ENCODE peak calls at places on chromosomes 12 and 14, in five cellular contexts. R is K562, C is GM12878, A is GM12892, W is HepG2. E is an unnamed sample.
A peak's percentile ranks its signal among the peaks of the same experiment; 100 is the strongest.

GRCh38 chr12:104694711-104695110 is 238.0 kb downstream of the CHST11 start:
- DNase-seq in C (no peak), R (no peak), A (no peak), W (no peak), E (no peak)

GRCh38 chr14:95339301-95339865 is 19.7 kb upstream of the CLMN start:
- DNase-seq in W (peak; percentile 66), C (no peak), A (no peak), R (no peak), E (no peak)

GRCh38 chr12:13425766-13426165 is 229.2 kb downstream of the EMP1 start:
- DNase-seq in R (no peak), A (no peak), W (no peak), C (no peak), E (no peak)

GRCh38 chr12:66048843-66049537 is 81.6 kb downstream of the LLPH start:
- DNase-seq in W (peak; percentile 98), A (no peak), C (no peak), R (no peak), E (no peak)

GRCh38 chr12:57560516-57560915 is 10.7 kb downstream of the KIF5A start:
- DNase-seq in R (no peak), A (no peak), W (no peak), C (no peak), E (no peak)

GRCh38 chr12:71878208-71878607 is 38.6 kb downstream of the TBC1D15 start:
- DNase-seq in A (no peak), C (no peak), R (no peak), W (no peak), E (no peak)

GRCh38 chr12:43776498-43776897 is 17.7 kb downstream of the IRAK4 start:
- DNase-seq in W (peak; percentile 44), R (no peak), A (no peak), C (no peak), E (peak; percentile 11)

GRCh38 chr12:29159690-29160089 is 10.6 kb downstream of the FAR2 start:
- DNase-seq in R (no peak), A (no peak), C (no peak), W (no peak), E (no peak)

GRCh38 chr12:114013601-114014345 is 47.6 kb upstream of the RBM19 start:
- DNase-seq in W (peak; percentile 39), C (no peak), A (no peak), R (peak; percentile 36), E (no peak)

GRCh38 chr14:97723834-97724770 is 926.9 kb downstream of the VRK1 start:
- DNase-seq in R (no peak), W (no peak), C (no peak), A (no peak), E (no peak)

GRCh38 chr14:25050494-25051170 is 685 bp upstream of the STXBP6 start:
- DNase-seq in W (no peak), A (no peak), R (no peak), C (no peak), E (no peak)

GRCh38 chr12:45296046-45296586 is 80.2 kb downstream of the ANO6 start:
- DNase-seq in C (no peak), R (no peak), A (no peak), W (peak; percentile 15), E (no peak)

GRCh38 chr12:77122236-77122635 is 56.9 kb upstream of the E2F7 start:
- DNase-seq in R (no peak), W (peak; percentile 13), A (no peak), C (no peak), E (no peak)

GRCh38 chr12:71397433-71397954 is 42.1 kb upstream of the LGR5 start:
- DNase-seq in W (no peak), C (no peak), A (no peak), R (no peak), E (no peak)

GRCh38 chr14:61444215-61444768 is 122.9 kb downstream of the PRKCH start:
- DNase-seq in A (no peak), R (no peak), C (no peak), W (no peak), E (no peak)

GRCh38 chr12:114218136-114218535 is 187.8 kb downstream of the TBX5 start:
- DNase-seq in A (no peak), R (no peak), C (no peak), W (no peak), E (no peak)

GRCh38 chr14:105849933-105850626 is 323.7 kb downstream of the TMEM121 start:
- DNase-seq in W (no peak), C (no peak), A (no peak), R (no peak), E (no peak)

GRCh38 chr12:124392991-124393790 is 98.3 kb downstream of the RFLNA start:
- DNase-seq in A (no peak), C (no peak), R (no peak), W (no peak), E (no peak)

GRCh38 chr14:105041841-105042765 is 21.2 kb upstream of the CDCA4 start:
- DNase-seq in C (no peak), R (no peak), A (no peak), W (no peak), E (no peak)

GRCh38 chr14:54348923-54349615 is 47.7 kb upstream of the CDKN3 start:
- DNase-seq in C (no peak), W (no peak), A (no peak), R (no peak), E (no peak)

GRCh38 chr12:44052554-44052953 is 216.7 kb downstream of the TMEM117 start:
- DNase-seq in W (no peak), A (no peak), C (no peak), R (no peak), E (no peak)

GRCh38 chr12:66241061-66242043 is 52.3 kb downstream of the IRAK3 start:
- DNase-seq in A (no peak), R (no peak), W (no peak), C (no peak), E (no peak)

GRCh38 chr14:94598816-94599655 is 13.2 kb upstream of the SERPINA3 start:
- DNase-seq in A (no peak), R (no peak), W (peak; percentile 100), C (no peak), E (no peak)

GRCh38 chr12:97560359-97560758 is 97.8 kb downstream of the RMST start:
- DNase-seq in C (no peak), W (no peak), R (no peak), A (no peak), E (no peak)

GRCh38 chr12:54141534-54142475 is 47.0 kb downstream of the SMUG1 start:
- DNase-seq in C (no peak), W (no peak), R (no peak), A (no peak), E (no peak)

GRCh38 chr14:71721791-71722190 is 210.4 kb upstream of the RGS6 start:
- DNase-seq in A (no peak), W (no peak), R (no peak), C (no peak), E (no peak)

GRCh38 chr14:38623661-38624060 is 367.8 kb upstream of the CLEC14A start:
- DNase-seq in A (no peak), C (no peak), W (no peak), R (no peak), E (no peak)

GRCh38 chr14:99316281-99317163 is 44.5 kb upstream of the BCL11B start:
- DNase-seq in A (no peak), W (peak; percentile 92), R (no peak), C (no peak), E (no peak)

GRCh38 chr14:20631023-20631820 is 10.3 kb downstream of the OR6S1 start:
- DNase-seq in W (peak; percentile 79), A (no peak), C (no peak), R (peak; percentile 32), E (no peak)

GRCh38 chr12:56315256-56315625 is 547 bp downstream of the CNPY2 start:
- DNase-seq in R (peak; percentile 29), C (no peak), W (no peak), A (no peak), E (no peak)

GRCh38 chr14:51677276-51677675 is 25.6 kb downstream of the FRMD6 start:
- DNase-seq in W (no peak), A (no peak), C (no peak), R (no peak), E (no peak)

GRCh38 chr12:41190360-41190759 is 2.2 kb downstream of the PDZRN4 start:
- DNase-seq in R (no peak), W (peak; percentile 2), A (no peak), C (no peak), E (no peak)

GRCh38 chr12:124744659-124745467 is 118.8 kb downstream of the SCARB1 start:
- DNase-seq in A (no peak), W (peak; percentile 78), R (peak; percentile 98), C (peak; percentile 48), E (peak; percentile 66)

GRCh38 chr14:59819446-59820088 is 51.0 kb downstream of the RTN1 start:
- DNase-seq in A (no peak), W (no peak), R (no peak), C (no peak), E (no peak)

GRCh38 chr12:69396041-69396440 is 36.5 kb downstream of the YEATS4 start:
- DNase-seq in W (no peak), C (no peak), R (no peak), A (no peak), E (no peak)

GRCh38 chr12:72540811-72541210 is 268.6 kb downstream of the TRHDE start:
- DNase-seq in A (no peak), C (no peak), R (no peak), W (no peak), E (no peak)

GRCh38 chr14:50222061-50222613 is 9.2 kb downstream of the SOS2 start:
- DNase-seq in A (no peak), C (no peak), W (no peak), R (no peak), E (no peak)
- TF ChIP-seq TAF1 in A (no peak), C (no peak), W (no peak), R (no peak), E (no peak)

GRCh38 chr14:68969278-68969677 is 9.8 kb downstream of the ACTN1 start:
- DNase-seq in R (no peak), C (no peak), W (no peak), A (no peak), E (no peak)
- TF ChIP-seq POLR2AphosphoS5 in R (no peak), C (no peak), W (no peak), A (no peak), E (no peak)

DNA sequence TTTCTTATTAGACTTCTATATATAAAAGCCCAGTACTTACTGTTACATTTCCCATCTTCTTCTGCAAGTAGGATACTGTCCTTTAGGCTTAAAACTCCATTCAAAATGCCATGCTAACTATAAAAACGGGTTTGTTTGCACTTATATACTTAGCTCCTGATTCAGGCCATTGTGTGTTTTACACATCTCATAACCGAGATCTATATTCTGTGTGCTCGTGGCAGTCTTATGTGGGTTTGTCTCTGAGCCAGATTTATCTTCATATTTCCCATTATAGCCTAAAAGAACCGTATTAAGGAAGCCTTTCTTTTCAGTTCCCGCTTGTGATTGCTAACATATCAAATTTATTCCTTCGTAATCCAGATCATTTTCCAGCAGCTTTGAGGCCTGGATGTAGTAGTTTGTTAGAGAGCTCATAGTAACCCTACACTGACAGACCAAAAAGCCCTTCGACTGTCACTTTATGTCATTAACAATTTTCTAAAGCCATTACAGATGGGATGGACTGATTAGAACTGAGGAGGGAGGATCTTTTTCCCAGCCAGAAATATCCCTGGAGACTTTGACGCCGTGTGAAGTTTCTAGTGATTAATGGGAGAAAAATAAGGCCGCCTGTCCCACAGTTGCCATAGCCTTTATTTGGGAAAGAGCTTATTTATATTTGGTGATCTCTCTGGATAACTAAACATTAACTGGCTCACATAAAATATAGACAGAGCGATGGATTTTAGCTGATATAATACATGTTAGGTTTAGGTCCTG is 508.5 kb downstream of the FOXG1 start:
- DNase-seq in C (no peak), R (no peak), A (no peak), W (no peak), E (no peak)
- TF ChIP-seq TAF1 in C (no peak), R (no peak), A (no peak), W (no peak), E (no peak)

GRCh38 chr12:79451988-79452387 is 238.8 kb downstream of the PAWR start:
- DNase-seq in W (peak; percentile 31), R (no peak), A (no peak), C (no peak), E (no peak)
- TF ChIP-seq POLR2AphosphoS5 in W (no peak), R (no peak), A (no peak), C (no peak), E (no peak)